ENCODE peak calls at places on chromosomes 13 and 19, in five cellular contexts. Q is hepatic stellate cell; C is activated naive CD8-positive, alpha-beta T cell treated with anti-CD3 and anti-CD28 coated beads, Interleukin-2, amount 50 U/mL, for 16 hours; P is stimulated activated CD8-positive, alpha-beta memory T cell treated with anti-CD3 and anti-CD28 coated beads, Interleukin-2, amount 100 ng/mL, for 1 hour; S is progenitor cell of endocrine pancreas. J is an unnamed sample.

GRCh38 chr13:29845440-29846056 is 4.9 kb downstream of the UBL3 start:
- DNase-seq in P (no peak), Q (no peak), S (no peak), C (no peak), J (no peak)

GRCh38 chr19:40235238-40236025 is 8.9 kb upstream of the CCNP start:
- DNase-seq in P (no peak), Q (no peak), S (no peak), C (no peak), J (no peak)

GRCh38 chr13:113224486-113224885 is 15.1 kb downstream of the CUL4A start:
- DNase-seq in S (no peak), P (no peak), Q (no peak), C (no peak), J (no peak)

GRCh38 chr13:71964491-71965108 is 97.6 kb upstream of the DACH1 start:
- DNase-seq in S (no peak), P (no peak), Q (no peak), C (no peak), J (no peak)

GRCh38 chr19:5697890-5698634 is 8.0 kb downstream of the RPL36 start:
- DNase-seq in P (no peak), C (no peak), Q (no peak), S (no peak), J (no peak)

GRCh38 chr13:71028884-71029283 is 838.1 kb downstream of the DACH1 start:
- DNase-seq in S (no peak), C (no peak), Q (no peak), P (no peak), J (no peak)

GRCh38 chr19:54517483-54517882 is 14.9 kb downstream of the LAIR2 start:
- DNase-seq in S (no peak), C (no peak), P (peak; percentile 17), Q (no peak), J (peak; percentile 65)

GRCh38 chr13:38430761-38431160 is 81.1 kb downstream of the UFM1 start:
- DNase-seq in C (no peak), Q (no peak), P (no peak), S (no peak), J (no peak)

GRCh38 chr13:47553329-47553977 is 447.6 kb downstream of the SUCLA2 start:
- DNase-seq in S (no peak), P (no peak), C (no peak), Q (no peak), J (no peak)

GRCh38 chr13:21134475-21134874 is 41.9 kb downstream of the SKA3 start:
- DNase-seq in P (no peak), Q (no peak), S (no peak), C (no peak), J (no peak)

J was measured in stimulated activated CD4-positive, alpha-beta T cell treated with anti-CD3 and anti-CD28 coated beads, Interleukin-12 subunit alpha, Interleukin-12 subunit beta, amount 100 ng/mL, for 24 hours.